ENCODE peak calls at places on chromosomes 7 and 10, in nine cellular contexts. One of them, this sample, is unnamed.

GRCh38 chr7:148575640-148576411 is 14.7 kb upstream of the C7orf33 start:
- DNase-seq in right lobe of liver: peak; percentile 63
- DNase-seq in coronary artery: no peak
- DNase-seq in stomach: peak; percentile 80
- DNase-seq in CD8-positive, alpha-beta T cell: peak; percentile 61
- DNase-seq in fibroblast of lung: peak; percentile 27
- DNase-seq in psoas muscle: peak; percentile 58
- DNase-seq in esophagus muscularis mucosa: no peak
- DNase-seq in tibial artery: peak; percentile 71
- DNase-seq in this sample: peak; percentile 36

GRCh38 chr10:101161494-101162299 is 30.6 kb downstream of the TLX1 start:
- DNase-seq in right lobe of liver: peak; percentile 75
- DNase-seq in coronary artery: no peak
- DNase-seq in stomach: peak; percentile 71
- DNase-seq in CD8-positive, alpha-beta T cell: peak; percentile 70
- DNase-seq in fibroblast of lung: peak; percentile 59
- DNase-seq in psoas muscle: peak; percentile 61
- DNase-seq in esophagus muscularis mucosa: peak; percentile 93
- DNase-seq in tibial artery: peak; percentile 75
- DNase-seq in this sample: peak; percentile 57

GRCh38 chr10:131777921-131778320 is 122.9 kb upstream of the PPP2R2D start:
- DNase-seq in right lobe of liver: peak; percentile 22
- DNase-seq in coronary artery: peak; percentile 22
- DNase-seq in stomach: peak; percentile 3
- DNase-seq in CD8-positive, alpha-beta T cell: no peak
- DNase-seq in fibroblast of lung: no peak
- DNase-seq in psoas muscle: no peak
- DNase-seq in esophagus muscularis mucosa: no peak
- DNase-seq in tibial artery: peak; percentile 31
- DNase-seq in this sample: no peak

GRCh38 chr7:29140873-29141468 is 5.4 kb downstream of the CPVL start:
- DNase-seq in right lobe of liver: no peak
- DNase-seq in coronary artery: no peak
- DNase-seq in stomach: no peak
- DNase-seq in CD8-positive, alpha-beta T cell: no peak
- DNase-seq in fibroblast of lung: no peak
- DNase-seq in psoas muscle: no peak
- DNase-seq in esophagus muscularis mucosa: no peak
- DNase-seq in tibial artery: no peak
- DNase-seq in this sample: no peak

GRCh38 chr10:1102392-1102791 is 46.2 kb downstream of the WDR37 start:
- DNase-seq in right lobe of liver: no peak
- DNase-seq in coronary artery: no peak
- DNase-seq in stomach: no peak
- DNase-seq in CD8-positive, alpha-beta T cell: no peak
- DNase-seq in fibroblast of lung: peak; percentile 17
- DNase-seq in psoas muscle: no peak
- DNase-seq in esophagus muscularis mucosa: no peak
- DNase-seq in tibial artery: no peak
- DNase-seq in this sample: no peak

GRCh38 chr7:87310790-87311419 is 34.6 kb upstream of the CROT start:
- DNase-seq in right lobe of liver: no peak
- DNase-seq in coronary artery: no peak
- DNase-seq in stomach: no peak
- DNase-seq in CD8-positive, alpha-beta T cell: no peak
- DNase-seq in fibroblast of lung: peak; percentile 41
- DNase-seq in psoas muscle: no peak
- DNase-seq in esophagus muscularis mucosa: no peak
- DNase-seq in tibial artery: no peak
- DNase-seq in this sample: no peak

GRCh38 chr7:98771519-98772241 is 98.1 kb downstream of the TMEM130 start:
- DNase-seq in right lobe of liver: no peak
- DNase-seq in coronary artery: no peak
- DNase-seq in stomach: no peak
- DNase-seq in CD8-positive, alpha-beta T cell: no peak
- DNase-seq in fibroblast of lung: peak; percentile 88
- DNase-seq in psoas muscle: no peak
- DNase-seq in esophagus muscularis mucosa: no peak
- DNase-seq in tibial artery: no peak
- DNase-seq in this sample: no peak

GRCh38 chr10:43885842-43886241 is 237.2 kb upstream of the ZNF32 start:
- DNase-seq in right lobe of liver: no peak
- DNase-seq in coronary artery: no peak
- DNase-seq in stomach: no peak
- DNase-seq in CD8-positive, alpha-beta T cell: no peak
- DNase-seq in fibroblast of lung: no peak
- DNase-seq in psoas muscle: no peak
- DNase-seq in esophagus muscularis mucosa: peak; percentile 26
- DNase-seq in tibial artery: no peak
- DNase-seq in this sample: no peak

GRCh38 chr10:79161557-79161956 is 92.8 kb downstream of the ZMIZ1 start:
- DNase-seq in right lobe of liver: no peak
- DNase-seq in coronary artery: no peak
- DNase-seq in stomach: no peak
- DNase-seq in CD8-positive, alpha-beta T cell: no peak
- DNase-seq in fibroblast of lung: no peak
- DNase-seq in psoas muscle: no peak
- DNase-seq in esophagus muscularis mucosa: no peak
- DNase-seq in tibial artery: no peak
- DNase-seq in this sample: no peak

GRCh38 chr10:34341473-34341872 is 473.6 kb downstream of the PARD3 start:
- DNase-seq in right lobe of liver: no peak
- DNase-seq in coronary artery: no peak
- DNase-seq in stomach: no peak
- DNase-seq in CD8-positive, alpha-beta T cell: no peak
- DNase-seq in fibroblast of lung: peak; percentile 46
- DNase-seq in psoas muscle: peak; percentile 17
- DNase-seq in esophagus muscularis mucosa: no peak
- DNase-seq in tibial artery: no peak
- DNase-seq in this sample: peak; percentile 36

GRCh38 chr10:102735065-102735562 is 8.6 kb upstream of the WBP1L start:
- DNase-seq in right lobe of liver: no peak
- DNase-seq in coronary artery: no peak
- DNase-seq in stomach: no peak
- DNase-seq in CD8-positive, alpha-beta T cell: no peak
- DNase-seq in fibroblast of lung: no peak
- DNase-seq in psoas muscle: peak; percentile 48
- DNase-seq in esophagus muscularis mucosa: no peak
- DNase-seq in tibial artery: peak; percentile 85
- DNase-seq in this sample: peak; percentile 73

GRCh38 chr7:148804343-148805234 is 79.5 kb downstream of the EZH2 start:
- DNase-seq in right lobe of liver: no peak
- DNase-seq in coronary artery: no peak
- DNase-seq in stomach: no peak
- DNase-seq in CD8-positive, alpha-beta T cell: no peak
- DNase-seq in fibroblast of lung: no peak
- DNase-seq in psoas muscle: no peak
- DNase-seq in esophagus muscularis mucosa: no peak
- DNase-seq in tibial artery: no peak
- DNase-seq in this sample: no peak

GRCh38 chr10:131315343-131315742 is 3.8 kb upstream of the TCERG1L start:
- DNase-seq in right lobe of liver: no peak
- DNase-seq in coronary artery: no peak
- DNase-seq in stomach: no peak
- DNase-seq in CD8-positive, alpha-beta T cell: no peak
- DNase-seq in fibroblast of lung: no peak
- DNase-seq in psoas muscle: no peak
- DNase-seq in esophagus muscularis mucosa: no peak
- DNase-seq in tibial artery: no peak
- DNase-seq in this sample: no peak

GRCh38 chr7:30168800-30169584 is 34.2 kb downstream of the MTURN start:
- DNase-seq in right lobe of liver: no peak
- DNase-seq in coronary artery: no peak
- DNase-seq in stomach: no peak
- DNase-seq in CD8-positive, alpha-beta T cell: no peak
- DNase-seq in fibroblast of lung: peak; percentile 94
- DNase-seq in psoas muscle: no peak
- DNase-seq in esophagus muscularis mucosa: no peak
- DNase-seq in tibial artery: no peak
- DNase-seq in this sample: peak; percentile 37

GRCh38 chr7:2510909-2511768 is 8.4 kb upstream of the LFNG start:
- DNase-seq in right lobe of liver: no peak
- DNase-seq in coronary artery: no peak
- DNase-seq in stomach: peak; percentile 69
- DNase-seq in CD8-positive, alpha-beta T cell: peak; percentile 78
- DNase-seq in fibroblast of lung: no peak
- DNase-seq in psoas muscle: peak; percentile 51
- DNase-seq in esophagus muscularis mucosa: no peak
- DNase-seq in tibial artery: no peak
- DNase-seq in this sample: no peak

GRCh38 chr10:77927343-77928256 is 1.0 kb upstream of the DLG5 start:
- DNase-seq in right lobe of liver: no peak
- DNase-seq in coronary artery: no peak
- DNase-seq in stomach: no peak
- DNase-seq in CD8-positive, alpha-beta T cell: no peak
- DNase-seq in fibroblast of lung: peak; percentile 27
- DNase-seq in psoas muscle: no peak
- DNase-seq in esophagus muscularis mucosa: no peak
- DNase-seq in tibial artery: no peak
- DNase-seq in this sample: no peak

GRCh38 chr7:48244902-48245301 is 73.6 kb downstream of the ABCA13 start:
- DNase-seq in right lobe of liver: no peak
- DNase-seq in coronary artery: no peak
- DNase-seq in stomach: no peak
- DNase-seq in CD8-positive, alpha-beta T cell: no peak
- DNase-seq in fibroblast of lung: peak; percentile 85
- DNase-seq in psoas muscle: no peak
- DNase-seq in esophagus muscularis mucosa: no peak
- DNase-seq in tibial artery: no peak
- DNase-seq in this sample: no peak

GRCh38 chr7:11458736-11459483 is 373.1 kb downstream of the THSD7A start:
- DNase-seq in right lobe of liver: no peak
- DNase-seq in coronary artery: no peak
- DNase-seq in stomach: no peak
- DNase-seq in CD8-positive, alpha-beta T cell: no peak
- DNase-seq in fibroblast of lung: peak; percentile 90
- DNase-seq in psoas muscle: no peak
- DNase-seq in esophagus muscularis mucosa: no peak
- DNase-seq in tibial artery: no peak
- DNase-seq in this sample: no peak

GRCh38 chr7:45881759-45882464 is 6.4 kb upstream of the IGFBP1 start:
- DNase-seq in right lobe of liver: no peak
- DNase-seq in coronary artery: peak; percentile 49
- DNase-seq in stomach: no peak
- DNase-seq in CD8-positive, alpha-beta T cell: no peak
- DNase-seq in fibroblast of lung: peak; percentile 60
- DNase-seq in psoas muscle: no peak
- DNase-seq in esophagus muscularis mucosa: peak; percentile 55
- DNase-seq in tibial artery: no peak
- DNase-seq in this sample: no peak

GRCh38 chr10:120495226-120495625 is 38.2 kb downstream of the PLPP4 start:
- DNase-seq in right lobe of liver: no peak
- DNase-seq in coronary artery: no peak
- DNase-seq in stomach: no peak
- DNase-seq in CD8-positive, alpha-beta T cell: no peak
- DNase-seq in fibroblast of lung: peak; percentile 90
- DNase-seq in psoas muscle: no peak
- DNase-seq in esophagus muscularis mucosa: no peak
- DNase-seq in tibial artery: no peak
- DNase-seq in this sample: no peak

GRCh38 chr10:17200885-17201164 is 647 bp downstream of the TRDMT1 start:
- DNase-seq in right lobe of liver: no peak
- DNase-seq in coronary artery: no peak
- DNase-seq in stomach: peak; percentile 34
- DNase-seq in CD8-positive, alpha-beta T cell: peak; percentile 37
- DNase-seq in fibroblast of lung: peak; percentile 63
- DNase-seq in psoas muscle: no peak
- DNase-seq in esophagus muscularis mucosa: no peak
- DNase-seq in tibial artery: peak; percentile 76
- DNase-seq in this sample: no peak

GRCh38 chr10:73414230-73414981 is 548 bp upstream of the ANXA7 start:
- DNase-seq in right lobe of liver: no peak
- DNase-seq in coronary artery: no peak
- DNase-seq in stomach: no peak
- DNase-seq in CD8-positive, alpha-beta T cell: no peak
- DNase-seq in fibroblast of lung: no peak
- DNase-seq in psoas muscle: no peak
- DNase-seq in esophagus muscularis mucosa: no peak
- DNase-seq in tibial artery: no peak
- DNase-seq in this sample: no peak
- H3K27ac ChIP-seq in right lobe of liver: peak overlapping the region; percentile 98
- H3K27ac ChIP-seq in coronary artery: peak overlapping the region; percentile 98
- H3K27ac ChIP-seq in stomach: peak overlapping the region; percentile 75
- H3K27ac ChIP-seq in CD8-positive, alpha-beta T cell: peak overlapping the region; percentile 95
- H3K27ac ChIP-seq in fibroblast of lung: no peak overlapping the region
- H3K27ac ChIP-seq in psoas muscle: peak overlapping the region; percentile 95
- H3K27ac ChIP-seq in esophagus muscularis mucosa: peak overlapping the region; percentile 95
- H3K27ac ChIP-seq in tibial artery: peak overlapping the region; percentile 97
- H3K27ac ChIP-seq in this sample: peak overlapping the region; percentile 94

GRCh38 chr7:116877443-116878217 is 15.2 kb downstream of the CAPZA2 start:
- DNase-seq in right lobe of liver: no peak
- DNase-seq in coronary artery: no peak
- DNase-seq in stomach: no peak
- DNase-seq in CD8-positive, alpha-beta T cell: no peak
- DNase-seq in fibroblast of lung: no peak
- DNase-seq in psoas muscle: no peak
- DNase-seq in esophagus muscularis mucosa: no peak
- DNase-seq in tibial artery: no peak
- DNase-seq in this sample: no peak
- H3K27ac ChIP-seq in right lobe of liver: no peak overlapping the region
- H3K27ac ChIP-seq in coronary artery: no peak overlapping the region
- H3K27ac ChIP-seq in stomach: no peak overlapping the region
- H3K27ac ChIP-seq in CD8-positive, alpha-beta T cell: no peak overlapping the region
- H3K27ac ChIP-seq in fibroblast of lung: no peak overlapping the region
- H3K27ac ChIP-seq in psoas muscle: peak overlapping the region; percentile 19
- H3K27ac ChIP-seq in esophagus muscularis mucosa: peak overlapping the region; percentile 20
- H3K27ac ChIP-seq in tibial artery: no peak overlapping the region
- H3K27ac ChIP-seq in this sample: peak overlapping the region; percentile 36

DNA sequence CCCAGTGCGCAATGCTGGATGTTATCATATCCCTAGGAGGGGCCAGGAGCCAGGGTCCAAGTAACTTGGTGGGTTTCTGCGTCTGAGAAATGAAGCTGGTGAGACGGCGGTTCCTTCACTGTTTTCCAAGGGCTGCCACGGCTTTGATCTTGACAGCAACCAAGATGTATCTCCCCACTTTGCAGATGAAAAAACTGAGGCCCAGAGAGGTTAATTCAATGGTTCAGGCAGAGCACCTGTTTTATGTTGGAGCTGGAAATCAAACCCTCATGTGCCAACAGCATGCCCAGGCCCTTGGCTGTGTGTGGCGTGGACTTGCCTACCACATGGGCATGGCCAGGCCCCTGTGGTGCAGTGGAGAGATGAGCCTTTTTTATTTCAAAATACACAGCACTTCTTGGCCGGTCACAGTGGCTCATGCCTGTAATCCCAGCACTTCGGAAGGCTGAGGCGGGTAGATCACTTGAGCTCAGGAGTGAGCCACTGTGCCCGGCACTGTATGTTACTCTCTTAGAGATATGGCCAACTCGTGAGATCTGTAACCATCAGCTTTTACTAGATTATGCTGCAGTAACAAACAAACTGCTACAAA is 225.2 kb upstream of the SH2B2 start:
- DNase-seq in right lobe of liver: no peak
- DNase-seq in coronary artery: no peak
- DNase-seq in stomach: no peak
- DNase-seq in CD8-positive, alpha-beta T cell: no peak
- DNase-seq in fibroblast of lung: no peak
- DNase-seq in psoas muscle: no peak
- DNase-seq in esophagus muscularis mucosa: no peak
- DNase-seq in tibial artery: no peak
- DNase-seq in this sample: no peak
- H3K27ac ChIP-seq in right lobe of liver: no peak overlapping the region
- H3K27ac ChIP-seq in coronary artery: no peak overlapping the region
- H3K27ac ChIP-seq in stomach: no peak overlapping the region
- H3K27ac ChIP-seq in CD8-positive, alpha-beta T cell: no peak overlapping the region
- H3K27ac ChIP-seq in fibroblast of lung: no peak overlapping the region
- H3K27ac ChIP-seq in psoas muscle: no peak overlapping the region
- H3K27ac ChIP-seq in esophagus muscularis mucosa: no peak overlapping the region
- H3K27ac ChIP-seq in tibial artery: no peak overlapping the region
- H3K27ac ChIP-seq in this sample: no peak overlapping the region

GRCh38 chr7:108002726-108003590 is at the start of gene LAMB1:
- DNase-seq in right lobe of liver: peak; percentile 75
- DNase-seq in coronary artery: no peak
- DNase-seq in stomach: peak; percentile 63
- DNase-seq in CD8-positive, alpha-beta T cell: no peak
- DNase-seq in fibroblast of lung: peak; percentile 84
- DNase-seq in psoas muscle: peak; percentile 81
- DNase-seq in esophagus muscularis mucosa: no peak
- DNase-seq in tibial artery: peak; percentile 82
- DNase-seq in this sample: peak; percentile 81
- H3K27ac ChIP-seq in right lobe of liver: no peak within 1 kb of the TSS
- H3K27ac ChIP-seq in coronary artery: peak within 1 kb of the TSS; percentile 82
- H3K27ac ChIP-seq in stomach: peak within 1 kb of the TSS; percentile 77
- H3K27ac ChIP-seq in CD8-positive, alpha-beta T cell: no peak within 1 kb of the TSS
- H3K27ac ChIP-seq in fibroblast of lung: peak within 1 kb of the TSS; percentile 80
- H3K27ac ChIP-seq in psoas muscle: peak within 1 kb of the TSS; percentile 53
- H3K27ac ChIP-seq in esophagus muscularis mucosa: peak within 1 kb of the TSS; percentile 84
- H3K27ac ChIP-seq in tibial artery: peak within 1 kb of the TSS; percentile 72
- H3K27ac ChIP-seq in this sample: peak within 1 kb of the TSS; percentile 82

This sample was measured in uterus.